ENCODE peak calls at places on chromosomes 13 and 19, in five cellular contexts. F is foreskin fibroblast, V is fibroblast of the aortic adventitia, K is lower leg skin, N is A549. O is an unnamed sample.
A peak's percentile ranks its signal among the peaks of the same experiment; 100 is the strongest.

GRCh38 chr19:4692275-4693077 is 22.3 kb upstream of the MYDGF start:
- DNase-seq in F (no peak), V (no peak), K (no peak), N (no peak), O (no peak)

GRCh38 chr13:37097008-37097579 is 8.4 kb downstream of the CSNK1A1L start:
- DNase-seq in F (no peak), V (no peak), K (no peak), N (no peak), O (no peak)

GRCh38 chr13:98307744-98308524 is 130.9 kb upstream of the RNF113B start:
- DNase-seq in F (peak; percentile 38), V (no peak), K (no peak), N (no peak), O (no peak)

GRCh38 chr13:42216422-42216735 is 55.6 kb upstream of the AKAP11 start:
- DNase-seq in F (no peak), V (no peak), K (no peak), N (no peak), O (no peak)

GRCh38 chr19:2079865-2080301 is 16.2 kb downstream of the MOB3A start:
- DNase-seq in F (no peak), V (no peak), K (no peak), N (no peak), O (no peak)

GRCh38 chr19:3479177-3479818 is 1.0 kb downstream of the SMIM24 start:
- DNase-seq in F (no peak), V (no peak), K (no peak), N (no peak), O (no peak)

GRCh38 chr13:109655611-109656010 is 130.8 kb downstream of the IRS2 start:
- DNase-seq in F (no peak), V (no peak), K (no peak), N (no peak), O (no peak)

GRCh38 chr13:76016799-76017198 is 380.7 kb downstream of the LMO7 start:
- DNase-seq in F (no peak), V (peak; percentile 32), K (no peak), N (no peak), O (peak; percentile 26)

GRCh38 chr13:79749985-79750551 is 269.1 kb downstream of the NDFIP2 start:
- DNase-seq in F (peak; percentile 91), V (peak; percentile 99), K (peak; percentile 85), N (no peak), O (no peak)

GRCh38 chr13:106063591-106064308 is 471.7 kb downstream of the EFNB2 start:
- DNase-seq in F (peak; percentile 50), V (peak; percentile 31), K (no peak), N (no peak), O (no peak)

GRCh38 chr13:79197933-79198332 is 208.1 kb downstream of the RBM26 start:
- DNase-seq in F (no peak), V (no peak), K (no peak), N (no peak), O (no peak)

GRCh38 chr19:32318884-32319520 is 26.4 kb upstream of the ZNF507 start:
- DNase-seq in F (no peak), V (no peak), K (no peak), N (peak; percentile 75), O (no peak)

GRCh38 chr19:32317045-32317444 is 28.4 kb upstream of the ZNF507 start:
- DNase-seq in F (no peak), V (no peak), K (no peak), N (no peak), O (no peak)

GRCh38 chr19:32324631-32325215 is 20.7 kb upstream of the ZNF507 start:
- DNase-seq in F (no peak), V (peak; percentile 40), K (no peak), N (no peak), O (no peak)

GRCh38 chr19:32322541-32322940 is 22.9 kb upstream of the ZNF507 start:
- DNase-seq in F (no peak), V (no peak), K (no peak), N (no peak), O (no peak)
- H3K4me3 ChIP-seq in F (no peak overlapping the region), V (no peak overlapping the region), K (no peak overlapping the region), N (no peak overlapping the region), O (no peak overlapping the region)

DNA sequence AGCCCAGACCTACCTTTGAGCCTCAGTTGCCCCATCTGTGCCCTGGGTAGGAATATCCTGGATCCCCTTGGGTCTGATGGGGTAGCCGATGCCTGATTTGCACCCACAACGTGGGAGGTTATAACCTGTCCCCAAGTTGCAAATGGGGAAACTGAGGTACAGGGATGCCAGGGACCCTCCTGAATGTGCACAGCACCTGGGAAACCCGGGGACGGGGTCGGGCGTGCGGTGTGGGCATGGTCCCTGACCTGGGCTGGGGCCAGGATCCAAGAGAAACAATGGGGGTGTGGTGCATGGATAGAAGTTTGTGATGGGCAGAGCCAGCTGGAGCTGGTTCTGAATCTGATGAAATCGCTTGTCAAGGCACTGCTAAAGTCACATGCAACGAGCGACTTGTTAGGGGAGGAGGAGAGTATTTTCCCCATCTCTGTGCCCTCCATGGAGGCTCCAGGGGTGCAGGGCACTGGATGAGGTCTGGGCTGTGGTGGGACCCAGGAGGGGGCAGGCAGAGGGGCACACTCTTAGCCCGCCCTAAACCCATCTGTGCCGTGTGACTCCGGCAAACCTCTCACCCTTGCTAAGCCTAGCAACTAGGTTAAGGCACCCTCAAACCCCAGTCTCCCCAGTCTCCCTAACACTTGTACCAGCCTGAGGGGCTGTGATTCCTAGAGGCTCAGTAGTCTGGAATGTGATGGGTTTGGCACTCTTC is 739 bp downstream of the GDF15 start:
- DNase-seq in F (no peak), V (peak; percentile 93), K (peak; percentile 88), N (no peak), O (peak; percentile 82)
- H3K4me3 ChIP-seq in F (peak overlapping the region; percentile 65), V (peak overlapping the region; percentile 78), K (no peak overlapping the region), N (peak overlapping the region; percentile 98), O (peak overlapping the region; percentile 43)

GRCh38 chr13:26050568-26051230 is 1.1 kb downstream of the SHISA2 start:
- DNase-seq in F (no peak), V (no peak), K (no peak), N (no peak), O (no peak)
- H3K4me3 ChIP-seq in F (no peak overlapping the region), V (no peak overlapping the region), K (no peak overlapping the region), N (no peak overlapping the region), O (peak overlapping the region; percentile 34)

DNA sequence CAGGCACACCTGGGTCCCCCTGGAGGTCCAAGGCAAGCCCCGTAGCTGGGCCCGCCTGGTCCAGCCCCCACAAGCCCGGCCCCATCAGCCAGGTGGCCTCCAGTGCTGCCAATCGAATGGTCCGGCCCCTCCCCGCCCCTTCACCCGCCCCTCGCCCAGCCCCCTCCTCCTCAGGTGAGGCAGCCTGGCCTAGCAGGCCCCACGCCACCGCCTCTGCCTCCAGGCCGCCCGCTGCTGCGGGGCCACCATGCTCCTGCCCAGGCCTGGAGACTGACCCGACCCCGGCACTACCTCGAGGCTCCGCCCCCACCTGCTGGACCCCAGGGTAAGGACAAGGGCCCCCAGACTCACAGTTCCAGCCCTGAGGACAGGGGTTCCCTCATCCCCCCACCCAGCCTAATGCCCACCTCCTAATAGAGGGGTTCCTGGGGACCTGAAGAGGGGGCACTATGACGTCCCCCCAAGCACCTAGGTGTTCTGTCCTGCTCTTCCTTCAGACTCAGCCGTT is at the start of gene HPN:
- DNase-seq in F (no peak), V (no peak), K (no peak), N (no peak), O (no peak)
- H3K4me3 ChIP-seq in F (no peak within 1 kb of the TSS), V (no peak within 1 kb of the TSS), K (no peak within 1 kb of the TSS), N (no peak within 1 kb of the TSS), O (peak within 1 kb of the TSS; percentile 15)

GRCh38 chr19:21593008-21593427 is 87.6 kb downstream of the ZNF429 start:
- DNase-seq in F (no peak), V (no peak), K (no peak), N (no peak), O (no peak)
- H3K4me3 ChIP-seq in F (no peak overlapping the region), V (no peak overlapping the region), K (no peak overlapping the region), N (no peak overlapping the region), O (no peak overlapping the region)

GRCh38 chr19:55384576-55385235 is 614 bp upstream of the TMEM238 start:
- DNase-seq in F (no peak), V (no peak), K (no peak), N (no peak), O (no peak)

GRCh38 chr19:55382522-55383054 is 1.5 kb downstream of the TMEM238 start:
- DNase-seq in F (no peak), V (no peak), K (no peak), N (no peak), O (no peak)

GRCh38 chr19:55382013-55382412 is 2.1 kb downstream of the TMEM238 start:
- DNase-seq in F (no peak), V (no peak), K (no peak), N (no peak), O (no peak)

GRCh38 chr19:55383789-55384575 is at the start of gene TMEM238:
- DNase-seq in F (peak; percentile 71), V (peak; percentile 56), K (peak; percentile 90), N (peak; percentile 72), O (peak; percentile 83)

GRCh38 chr19:55383279-55383788 is 758 bp downstream of the TMEM238 start:
- DNase-seq in F (no peak), V (no peak), K (no peak), N (no peak), O (peak; percentile 36)
- H3K4me3 ChIP-seq in F (peak overlapping the region; percentile 36), V (peak overlapping the region; percentile 48), K (peak overlapping the region; percentile 6), N (peak overlapping the region; percentile 89), O (peak overlapping the region; percentile 43)

GRCh38 chr19:10747271-10747670 is 29.4 kb downstream of the DNM2 start:
- DNase-seq in F (no peak), V (no peak), K (no peak), N (peak; percentile 31), O (peak; percentile 90)
- H3K4me3 ChIP-seq in F (no peak overlapping the region), V (no peak overlapping the region), K (no peak overlapping the region), N (no peak overlapping the region), O (no peak overlapping the region)